ENCODE peak calls at places on chromosomes 2 and 18, in six cellular contexts. One of them, this sample, is unnamed. For H3K27me3, the result is how much of the 10 kb centered on the place peaks cover.

GRCh38 chr2:30686000-30686399 is 121.2 kb downstream of the CAPN13 start:
- DNase-seq in uterus: no peak
- DNase-seq in vagina: peak
- DNase-seq in cardiac muscle cell: peak
- DNase-seq in PC-9: no peak
- DNase-seq in heart left ventricle: no peak
- DNase-seq in this sample: no peak

GRCh38 chr2:34747643-34748042 is 1148.5 kb upstream of the FAM98A start:
- DNase-seq in PC-9: no peak
- DNase-seq in vagina: no peak
- DNase-seq in cardiac muscle cell: no peak
- DNase-seq in heart left ventricle: no peak
- DNase-seq in uterus: no peak
- DNase-seq in this sample: no peak

GRCh38 chr2:30113617-30114293 is 33.1 kb upstream of the YPEL5 start:
- DNase-seq in vagina: no peak
- DNase-seq in PC-9: peak
- DNase-seq in heart left ventricle: no peak
- DNase-seq in cardiac muscle cell: no peak
- DNase-seq in uterus: no peak
- DNase-seq in this sample: no peak

GRCh38 chr2:37318401-37318800 is 6.2 kb downstream of the PRKD3 start:
- DNase-seq in vagina: no peak
- DNase-seq in cardiac muscle cell: no peak
- DNase-seq in heart left ventricle: no peak
- DNase-seq in PC-9: no peak
- DNase-seq in uterus: no peak
- DNase-seq in this sample: no peak

GRCh38 chr2:12091201-12091806 is 344.9 kb downstream of the LPIN1 start:
- DNase-seq in heart left ventricle: no peak
- DNase-seq in PC-9: peak
- DNase-seq in vagina: no peak
- DNase-seq in cardiac muscle cell: no peak
- DNase-seq in uterus: no peak
- DNase-seq in this sample: no peak

GRCh38 chr2:113124181-113124961 is 3.0 kb upstream of the IL1RN start:
- DNase-seq in vagina: no peak
- DNase-seq in PC-9: peak
- DNase-seq in cardiac muscle cell: no peak
- DNase-seq in heart left ventricle: no peak
- DNase-seq in uterus: no peak
- DNase-seq in this sample: no peak

GRCh38 chr18:47908523-47909039 is 21.9 kb downstream of the SMAD2 start:
- DNase-seq in PC-9: no peak
- DNase-seq in vagina: no peak
- DNase-seq in cardiac muscle cell: no peak
- DNase-seq in uterus: no peak
- DNase-seq in heart left ventricle: no peak
- DNase-seq in this sample: no peak

GRCh38 chr2:173199303-173199702 is 123.7 kb downstream of the MAP3K20 start:
- DNase-seq in PC-9: no peak
- DNase-seq in cardiac muscle cell: no peak
- DNase-seq in uterus: no peak
- DNase-seq in heart left ventricle: no peak
- DNase-seq in vagina: no peak
- DNase-seq in this sample: no peak

GRCh38 chr2:23586691-23587090 is 201.7 kb downstream of the KLHL29 start:
- DNase-seq in PC-9: no peak
- DNase-seq in uterus: no peak
- DNase-seq in cardiac muscle cell: no peak
- DNase-seq in vagina: no peak
- DNase-seq in heart left ventricle: no peak
- DNase-seq in this sample: no peak

GRCh38 chr2:120586507-120587283 is 149.0 kb upstream of the GLI2 start:
- DNase-seq in vagina: no peak
- DNase-seq in PC-9: no peak
- DNase-seq in uterus: no peak
- DNase-seq in heart left ventricle: no peak
- DNase-seq in cardiac muscle cell: no peak
- DNase-seq in this sample: no peak

GRCh38 chr2:96926236-96926635 is 56.4 kb upstream of the SEMA4C start:
- DNase-seq in cardiac muscle cell: no peak
- DNase-seq in uterus: no peak
- DNase-seq in vagina: no peak
- DNase-seq in PC-9: no peak
- DNase-seq in heart left ventricle: no peak
- DNase-seq in this sample: no peak

GRCh38 chr2:31729442-31730092 is 148.8 kb upstream of the SRD5A2 start:
- DNase-seq in uterus: no peak
- DNase-seq in vagina: no peak
- DNase-seq in cardiac muscle cell: peak
- DNase-seq in heart left ventricle: no peak
- DNase-seq in PC-9: peak
- DNase-seq in this sample: no peak

GRCh38 chr2:28293416-28293815 is 99.2 kb upstream of the FOSL2 start:
- DNase-seq in vagina: no peak
- DNase-seq in uterus: no peak
- DNase-seq in heart left ventricle: no peak
- DNase-seq in PC-9: no peak
- DNase-seq in cardiac muscle cell: no peak
- DNase-seq in this sample: no peak

GRCh38 chr18:55318864-55319516 is 269.0 kb downstream of the TCF4 start:
- DNase-seq in cardiac muscle cell: no peak
- DNase-seq in heart left ventricle: no peak
- DNase-seq in uterus: no peak
- DNase-seq in vagina: no peak
- DNase-seq in PC-9: no peak
- DNase-seq in this sample: no peak

GRCh38 chr2:25302758-25303436 is 38.8 kb downstream of the DNMT3A start:
- DNase-seq in heart left ventricle: no peak
- DNase-seq in PC-9: no peak
- DNase-seq in vagina: no peak
- DNase-seq in cardiac muscle cell: no peak
- DNase-seq in uterus: no peak
- DNase-seq in this sample: no peak

GRCh38 chr2:105800036-105800755 is 55.5 kb downstream of the NCK2 start:
- DNase-seq in heart left ventricle: no peak
- DNase-seq in cardiac muscle cell: no peak
- DNase-seq in PC-9: no peak
- DNase-seq in uterus: no peak
- DNase-seq in vagina: no peak
- DNase-seq in this sample: no peak

GRCh38 chr2:128783896-128784295 is 465.2 kb upstream of the HS6ST1 start:
- DNase-seq in PC-9: no peak
- DNase-seq in heart left ventricle: no peak
- DNase-seq in vagina: peak
- DNase-seq in cardiac muscle cell: no peak
- DNase-seq in uterus: no peak
- DNase-seq in this sample: no peak

GRCh38 chr2:236882931-236883330 is 202.8 kb upstream of the COPS8 start:
- DNase-seq in PC-9: no peak
- DNase-seq in cardiac muscle cell: no peak
- DNase-seq in vagina: no peak
- DNase-seq in uterus: no peak
- DNase-seq in heart left ventricle: no peak
- DNase-seq in this sample: no peak

GRCh38 chr18:13067124-13067523 is 76.0 kb downstream of the CEP192 start:
- DNase-seq in vagina: no peak
- DNase-seq in cardiac muscle cell: no peak
- DNase-seq in PC-9: no peak
- DNase-seq in uterus: no peak
- DNase-seq in heart left ventricle: no peak
- DNase-seq in this sample: no peak

GRCh38 chr2:119482481-119483394 is 41.5 kb downstream of the SCTR start:
- DNase-seq in PC-9: no peak
- DNase-seq in cardiac muscle cell: no peak
- DNase-seq in vagina: peak
- DNase-seq in heart left ventricle: peak
- DNase-seq in uterus: no peak
- DNase-seq in this sample: no peak

GRCh38 chr2:44964704-44965343 is 23.3 kb downstream of the SIX3 start:
- DNase-seq in PC-9: no peak
- DNase-seq in vagina: no peak
- DNase-seq in heart left ventricle: no peak
- DNase-seq in uterus: no peak
- DNase-seq in cardiac muscle cell: no peak
- DNase-seq in this sample: no peak

GRCh38 chr18:39215920-39216319 is 1650.3 kb upstream of the CELF4 start:
- DNase-seq in PC-9: no peak
- DNase-seq in vagina: no peak
- DNase-seq in heart left ventricle: no peak
- DNase-seq in uterus: no peak
- DNase-seq in cardiac muscle cell: no peak
- DNase-seq in this sample: no peak

GRCh38 chr2:218285604-218286003 is 6.7 kb downstream of the TMBIM1 start:
- DNase-seq in PC-9: no peak
- DNase-seq in heart left ventricle: peak
- DNase-seq in cardiac muscle cell: no peak
- DNase-seq in vagina: no peak
- DNase-seq in uterus: peak
- DNase-seq in this sample: peak

GRCh38 chr2:96191937-96192670 is 16.5 kb downstream of the STARD7 start:
- DNase-seq in PC-9: no peak
- DNase-seq in uterus: no peak
- DNase-seq in cardiac muscle cell: no peak
- DNase-seq in heart left ventricle: no peak
- DNase-seq in vagina: no peak
- DNase-seq in this sample: no peak

GRCh38 chr2:3665886-3666612 is 8.0 kb downstream of the ALLC start:
- DNase-seq in PC-9: no peak
- DNase-seq in heart left ventricle: no peak
- DNase-seq in uterus: no peak
- DNase-seq in cardiac muscle cell: no peak
- DNase-seq in vagina: peak
- DNase-seq in this sample: no peak

GRCh38 chr18:12031836-12032235 is 50.5 kb downstream of the IMPA2 start:
- DNase-seq in cardiac muscle cell: no peak
- DNase-seq in uterus: peak
- DNase-seq in vagina: peak
- DNase-seq in PC-9: no peak
- DNase-seq in heart left ventricle: peak
- DNase-seq in this sample: no peak

GRCh38 chr2:26735096-26735495 is 29.0 kb upstream of the SLC35F6 start:
- DNase-seq in uterus: no peak
- DNase-seq in heart left ventricle: no peak
- DNase-seq in cardiac muscle cell: no peak
- DNase-seq in vagina: no peak
- DNase-seq in PC-9: no peak
- DNase-seq in this sample: no peak

GRCh38 chr2:204544961-204545860 is at the start of gene PARD3B:
- DNase-seq in cardiac muscle cell: peak
- DNase-seq in vagina: no peak
- DNase-seq in PC-9: peak
- DNase-seq in uterus: peak
- DNase-seq in heart left ventricle: peak
- DNase-seq in this sample: peak

GRCh38 chr2:166238176-166238575 is 110.4 kb upstream of the SCN1A start:
- DNase-seq in cardiac muscle cell: no peak
- DNase-seq in PC-9: no peak
- DNase-seq in vagina: no peak
- DNase-seq in heart left ventricle: no peak
- DNase-seq in uterus: no peak
- DNase-seq in this sample: no peak

GRCh38 chr2:207616185-207616584 is 9.0 kb downstream of the METTL21A start:
- DNase-seq in heart left ventricle: no peak
- DNase-seq in vagina: no peak
- DNase-seq in uterus: no peak
- DNase-seq in cardiac muscle cell: no peak
- DNase-seq in PC-9: no peak
- DNase-seq in this sample: no peak

GRCh38 chr2:224875870-224876269 is 159.7 kb upstream of the CCDC195 start:
- DNase-seq in uterus: no peak
- DNase-seq in PC-9: no peak
- DNase-seq in vagina: no peak
- DNase-seq in heart left ventricle: no peak
- DNase-seq in cardiac muscle cell: no peak
- DNase-seq in this sample: no peak
- H3K4me3 ChIP-seq in uterus: no peak
- H3K4me3 ChIP-seq in PC-9: no peak
- H3K4me3 ChIP-seq in vagina: no peak
- H3K4me3 ChIP-seq in heart left ventricle: no peak
- H3K4me3 ChIP-seq in cardiac muscle cell: no peak
- H3K4me3 ChIP-seq in this sample: no peak

GRCh38 chr2:46361920-46362666 is 64.9 kb downstream of the EPAS1 start:
- DNase-seq in vagina: no peak
- DNase-seq in PC-9: no peak
- DNase-seq in cardiac muscle cell: no peak
- DNase-seq in heart left ventricle: no peak
- DNase-seq in uterus: no peak
- DNase-seq in this sample: no peak
- TF ChIP-seq CTCF in vagina: no peak
- TF ChIP-seq CTCF in PC-9: no peak
- TF ChIP-seq CTCF in cardiac muscle cell: no peak
- TF ChIP-seq CTCF in heart left ventricle: no peak
- TF ChIP-seq CTCF in uterus: no peak
- TF ChIP-seq CTCF in this sample: no peak

DNA sequence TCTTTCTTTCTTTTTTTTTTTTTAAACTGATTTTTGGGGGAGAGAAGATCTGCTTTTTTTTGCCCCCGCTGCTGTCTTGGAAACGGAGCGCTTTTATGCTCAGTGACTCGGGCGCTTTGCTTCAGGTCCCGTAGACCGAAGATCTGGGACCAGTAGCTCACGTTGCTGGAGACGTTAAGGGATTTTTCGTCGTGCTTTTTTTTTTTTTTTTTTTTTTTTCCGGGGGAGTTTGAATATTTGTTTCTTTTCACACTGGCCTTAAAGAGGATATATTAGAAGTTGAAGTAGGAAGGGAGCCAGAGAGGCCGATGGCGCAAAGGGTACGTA is 587 bp downstream of the MEIS1 start:
- DNase-seq in cardiac muscle cell: peak
- DNase-seq in uterus: no peak
- DNase-seq in heart left ventricle: no peak
- DNase-seq in vagina: no peak
- DNase-seq in PC-9: peak
- DNase-seq in this sample: no peak
- H3K27me3 ChIP-seq in cardiac muscle cell: under half
- H3K27me3 ChIP-seq in uterus: under half
- H3K27me3 ChIP-seq in heart left ventricle: half or more
- H3K27me3 ChIP-seq in vagina: under half
- H3K27me3 ChIP-seq in PC-9: under half
- H3K27me3 ChIP-seq in this sample: under half

GRCh38 chr2:41703123-41703522 is 344.7 kb upstream of the PKDCC start:
- DNase-seq in cardiac muscle cell: no peak
- DNase-seq in PC-9: no peak
- DNase-seq in heart left ventricle: no peak
- DNase-seq in vagina: no peak
- DNase-seq in uterus: no peak
- DNase-seq in this sample: no peak

GRCh38 chr2:41695714-41696113 is 352.1 kb upstream of the PKDCC start:
- DNase-seq in heart left ventricle: no peak
- DNase-seq in cardiac muscle cell: no peak
- DNase-seq in uterus: no peak
- DNase-seq in PC-9: no peak
- DNase-seq in vagina: no peak
- DNase-seq in this sample: no peak

GRCh38 chr2:41701231-41701630 is 346.6 kb upstream of the PKDCC start:
- DNase-seq in cardiac muscle cell: no peak
- DNase-seq in heart left ventricle: no peak
- DNase-seq in uterus: no peak
- DNase-seq in PC-9: no peak
- DNase-seq in vagina: no peak
- DNase-seq in this sample: no peak

GRCh38 chr2:41698787-41699422 is 348.9 kb upstream of the PKDCC start:
- DNase-seq in PC-9: peak
- DNase-seq in vagina: no peak
- DNase-seq in cardiac muscle cell: peak
- DNase-seq in uterus: peak
- DNase-seq in heart left ventricle: peak
- DNase-seq in this sample: peak

GRCh38 chr2:41697389-41697788 is 350.4 kb upstream of the PKDCC start:
- DNase-seq in uterus: no peak
- DNase-seq in heart left ventricle: no peak
- DNase-seq in PC-9: no peak
- DNase-seq in cardiac muscle cell: no peak
- DNase-seq in vagina: no peak
- DNase-seq in this sample: no peak
- H3K4me3 ChIP-seq in uterus: no peak
- H3K4me3 ChIP-seq in heart left ventricle: no peak
- H3K4me3 ChIP-seq in PC-9: no peak
- H3K4me3 ChIP-seq in cardiac muscle cell: no peak
- H3K4me3 ChIP-seq in vagina: no peak
- H3K4me3 ChIP-seq in this sample: no peak